ENCODE peak calls at places on chromosome 7, in nine cellular contexts. G, J, X, I, K, F, M, U and C are unnamed samples.
A peak's percentile ranks its signal among the peaks of the same experiment; 100 is the strongest.

GRCh38 chr7:1855396-1856160 is 185.5 kb downstream of the ELFN1 start:
- DNase-seq in K (no peak), U (peak; percentile 12), X (no peak), G (no peak), F (peak; percentile 37), J (no peak), I (no peak), M (no peak), C (peak; percentile 63)

GRCh38 chr7:38274493-38274892 is 1.1 kb upstream of the TARP start:
- DNase-seq in I (no peak), F (no peak), J (no peak), X (no peak), G (no peak), M (no peak), U (no peak), K (no peak), C (no peak)

GRCh38 chr7:150988230-150989226 is 2.3 kb upstream of the NOS3 start:
- DNase-seq in X (peak; percentile 65), U (peak; percentile 64), F (peak; percentile 75), J (peak; percentile 68), G (peak; percentile 83), I (no peak), K (peak; percentile 53), M (peak; percentile 73), C (no peak)

GRCh38 chr7:89966100-89966499 is 188.2 kb upstream of the STEAP1 start:
- DNase-seq in G (no peak), I (no peak), M (no peak), X (no peak), J (no peak), K (no peak), U (no peak), F (no peak), C (no peak)

GRCh38 chr7:55887786-55888185 is 530 bp downstream of the ZNF713 start:
- DNase-seq in M (no peak), K (no peak), F (no peak), U (peak; percentile 10), G (no peak), I (no peak), J (peak; percentile 14), X (no peak), C (no peak)

GRCh38 chr7:24966802-24967201 is 13.2 kb downstream of the OSBPL3 start:
- DNase-seq in I (no peak), G (no peak), U (no peak), K (peak; percentile 25), F (no peak), X (no peak), J (no peak), M (no peak), C (no peak)

GRCh38 chr7:78218051-78218450 is 419.5 kb downstream of the PHTF2 start:
- DNase-seq in U (no peak), J (no peak), I (no peak), X (no peak), F (no peak), M (no peak), K (no peak), G (no peak), C (no peak)

GRCh38 chr7:12066561-12066960 is 144.5 kb upstream of the TMEM106B start:
- DNase-seq in G (no peak), U (no peak), J (no peak), I (peak; percentile 85), X (no peak), F (no peak), K (no peak), M (no peak), C (no peak)

GRCh38 chr7:28230273-28230672 is 49.7 kb upstream of the JAZF1 start:
- DNase-seq in J (no peak), K (no peak), F (no peak), X (no peak), U (no peak), I (no peak), G (no peak), M (no peak), C (no peak)

GRCh38 chr7:19713676-19714075 is 4.8 kb upstream of the POLR1F start:
- DNase-seq in U (no peak), G (no peak), M (no peak), K (peak; percentile 62), X (peak; percentile 28), F (peak; percentile 57), I (peak; percentile 51), J (peak; percentile 61), C (no peak)

GRCh38 chr7:151657173-151657572 is 137.5 kb upstream of the RHEB start:
- DNase-seq in K (no peak), M (no peak), G (no peak), I (no peak), F (peak; percentile 62), J (no peak), X (no peak), U (no peak), C (no peak)

GRCh38 chr7:90777075-90777864 is 181.1 kb downstream of the CDK14 start:
- DNase-seq in U (no peak), F (no peak), X (no peak), J (no peak), G (no peak), K (no peak), M (no peak), I (no peak), C (no peak)

GRCh38 chr7:95874541-95875265 is 102.3 kb downstream of the DYNC1I1 start:
- DNase-seq in I (no peak), K (no peak), U (no peak), F (no peak), X (no peak), G (no peak), M (no peak), J (no peak), C (no peak)

GRCh38 chr7:155355745-155356144 is 58.1 kb downstream of the INSIG1 start:
- DNase-seq in U (no peak), F (no peak), J (no peak), K (no peak), G (no peak), X (no peak), M (no peak), I (no peak), C (peak; percentile 34)

GRCh38 chr7:142024547-142024946 is 28.9 kb downstream of the MGAM start:
- DNase-seq in G (no peak), J (no peak), K (no peak), M (no peak), X (no peak), F (no peak), I (no peak), U (no peak), C (no peak)

GRCh38 chr7:55964261-55964801 is at the start of gene NIPSNAP2:
- DNase-seq in K (peak; percentile 74), F (peak; percentile 68), M (peak; percentile 45), I (peak; percentile 15), G (no peak), X (no peak), U (peak; percentile 71), J (peak; percentile 78), C (no peak)

GRCh38 chr7:111409714-111410422 is 152.4 kb downstream of the IMMP2L start:
- DNase-seq in U (no peak), F (no peak), M (no peak), I (no peak), J (no peak), K (peak; percentile 14), X (no peak), G (no peak), C (no peak)

GRCh38 chr7:126445991-126446390 is 806.8 kb downstream of the GRM8 start:
- DNase-seq in J (no peak), X (no peak), I (no peak), K (no peak), U (no peak), G (no peak), M (no peak), F (no peak), C (no peak)

GRCh38 chr7:24713039-24713793 is 44.0 kb downstream of the GSDME start:
- DNase-seq in K (no peak), U (no peak), I (no peak), F (no peak), G (no peak), J (no peak), M (no peak), X (no peak), C (no peak)

GRCh38 chr7:102004229-102004628 is 186.8 kb downstream of the CUX1 start:
- DNase-seq in J (no peak), F (no peak), U (no peak), K (peak; percentile 60), M (no peak), I (no peak), G (no peak), X (no peak), C (no peak)

GRCh38 chr7:50197547-50197946 is 104.5 kb upstream of the ZPBP start:
- DNase-seq in F (no peak), M (no peak), G (no peak), X (no peak), I (peak; percentile 68), J (no peak), K (no peak), U (no peak), C (no peak)

GRCh38 chr7:11833431-11833830 is 1.4 kb upstream of the THSD7A start:
- DNase-seq in G (no peak), J (no peak), I (no peak), F (no peak), X (no peak), M (no peak), U (no peak), K (no peak), C (no peak)

GRCh38 chr7:128832880-128833147 is 2.6 kb downstream of the FLNC start:
- DNase-seq in F (no peak), X (no peak), I (no peak), G (no peak), J (no peak), U (no peak), M (no peak), K (no peak), C (no peak)
- H3K4me1 ChIP-seq in F (peaks cover 23% of the 10 kb centered on the region), X (peaks cover 12% of the 10 kb centered on the region), I (peaks cover 22% of the 10 kb centered on the region), G (peaks cover 69% of the 10 kb centered on the region), J (peaks cover 14% of the 10 kb centered on the region), U (peaks cover 50% of the 10 kb centered on the region), M (no peaks in the 10 kb centered on the region), K (peaks cover 31% of the 10 kb centered on the region), C (peaks cover 25% of the 10 kb centered on the region)

GRCh38 chr7:138460649-138461607 is 869 bp downstream of the TRIM24 start:
- DNase-seq in G (peak; percentile 57), U (peak; percentile 58), K (peak; percentile 62), I (no peak), X (peak; percentile 66), M (peak; percentile 61), F (peak; percentile 76), J (peak; percentile 67), C (peak; percentile 84)
- TF ChIP-seq CTCF in G (peak; percentile 12), U (no peak), K (no peak), I (no peak), X (no peak), M (no peak), F (peak; percentile 10), J (no peak), C (no peak)

GRCh38 chr7:105776068-105776790 is 100.2 kb downstream of the ATXN7L1 start:
- DNase-seq in K (peak; percentile 98), I (peak; percentile 94), U (peak; percentile 80), M (peak; percentile 32), F (peak; percentile 60), G (no peak), X (peak; percentile 72), J (no peak), C (no peak)
- H3K27ac ChIP-seq in K (no peak overlapping the region), I (peak overlapping the region; percentile 51), U (peak overlapping the region; percentile 76), M (no peak overlapping the region), F (no peak overlapping the region), G (no peak overlapping the region), X (no peak overlapping the region), J (no peak overlapping the region), C (no peak overlapping the region)

DNA sequence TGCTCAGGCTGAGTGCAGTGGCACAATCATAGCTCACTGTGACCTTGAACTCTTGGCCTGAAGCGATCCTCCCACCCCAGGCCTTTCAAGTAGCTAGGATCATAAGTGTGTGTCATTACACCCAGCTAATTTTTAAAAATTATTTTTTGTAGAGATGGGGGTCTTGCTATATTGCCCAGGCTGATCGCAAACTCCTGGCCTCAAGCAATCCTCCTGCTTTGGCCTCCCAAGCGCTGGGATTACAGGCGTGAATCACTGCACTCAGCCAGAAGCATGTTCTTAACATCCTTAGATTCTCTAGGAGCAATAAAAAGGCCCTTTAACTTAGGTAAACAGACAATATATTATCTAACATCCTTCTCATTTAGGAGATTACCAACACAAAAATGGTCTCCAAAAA is 38.3 kb upstream of the EFCAB10 start:
- DNase-seq in K (no peak), F (no peak), G (no peak), M (no peak), J (no peak), X (no peak), U (no peak), I (no peak), C (peak; percentile 1)
- H3K4me1 ChIP-seq in K (peaks cover 19% of the 10 kb centered on the region), F (no peaks in the 10 kb centered on the region), G (peaks cover 16% of the 10 kb centered on the region), M (no peaks in the 10 kb centered on the region), J (no peaks in the 10 kb centered on the region), X (no peaks in the 10 kb centered on the region), U (peaks cover 11% of the 10 kb centered on the region), I (no peaks in the 10 kb centered on the region), C (no peaks in the 10 kb centered on the region)